ENCODE peak calls at places on chromosomes 12 and 14, in seven cellular contexts. One of them, this sample, is unnamed.

GRCh38 chr12:12011880-12012260 is 58.9 kb upstream of the BCL2L14 start:
- DNase-seq in K562: no peak
- DNase-seq in HCT116: no peak
- DNase-seq in SK-N-SH: no peak
- DNase-seq in HepG2: no peak
- DNase-seq in GM12878: peak
- DNase-seq in H1: no peak
- DNase-seq in this sample: no peak

GRCh38 chr14:105161314-105161713 is 7.3 kb downstream of the JAG2 start:
- DNase-seq in K562: no peak
- DNase-seq in SK-N-SH: no peak
- DNase-seq in HCT116: no peak
- DNase-seq in H1: no peak
- DNase-seq in HepG2: no peak
- DNase-seq in GM12878: no peak
- DNase-seq in this sample: peak

GRCh38 chr14:60488175-60488574 is 2.3 kb upstream of the C14orf39 start:
- DNase-seq in SK-N-SH: peak
- DNase-seq in H1: no peak
- DNase-seq in GM12878: no peak
- DNase-seq in HCT116: no peak
- DNase-seq in HepG2: no peak
- DNase-seq in K562: no peak
- DNase-seq in this sample: peak

GRCh38 chr12:88753074-88753473 is 172.8 kb upstream of the KITLG start:
- DNase-seq in HepG2: no peak
- DNase-seq in GM12878: no peak
- DNase-seq in H1: no peak
- DNase-seq in HCT116: no peak
- DNase-seq in SK-N-SH: no peak
- DNase-seq in K562: no peak
- DNase-seq in this sample: no peak

GRCh38 chr12:50933459-50934124 is 18.8 kb upstream of the HIGD1C start:
- DNase-seq in HCT116: no peak
- DNase-seq in K562: peak
- DNase-seq in GM12878: no peak
- DNase-seq in SK-N-SH: no peak
- DNase-seq in HepG2: peak
- DNase-seq in H1: no peak
- DNase-seq in this sample: no peak

GRCh38 chr14:48275301-48275700 is 599.9 kb upstream of the MDGA2 start:
- DNase-seq in GM12878: no peak
- DNase-seq in SK-N-SH: no peak
- DNase-seq in K562: no peak
- DNase-seq in H1: no peak
- DNase-seq in HCT116: no peak
- DNase-seq in HepG2: no peak
- DNase-seq in this sample: no peak

GRCh38 chr14:63478024-63478423 is 65.2 kb downstream of the PPP2R5E start:
- DNase-seq in SK-N-SH: no peak
- DNase-seq in K562: no peak
- DNase-seq in HepG2: no peak
- DNase-seq in GM12878: peak
- DNase-seq in H1: no peak
- DNase-seq in HCT116: no peak
- DNase-seq in this sample: no peak

GRCh38 chr12:109863961-109864712 is 16.2 kb downstream of the GLTP start:
- DNase-seq in SK-N-SH: no peak
- DNase-seq in HepG2: peak
- DNase-seq in H1: no peak
- DNase-seq in HCT116: no peak
- DNase-seq in GM12878: no peak
- DNase-seq in K562: no peak
- DNase-seq in this sample: no peak

GRCh38 chr14:59028476-59029202 is 159.8 kb upstream of the DAAM1 start:
- DNase-seq in HCT116: peak
- DNase-seq in GM12878: peak
- DNase-seq in K562: peak
- DNase-seq in HepG2: peak
- DNase-seq in SK-N-SH: peak
- DNase-seq in H1: peak
- DNase-seq in this sample: peak

GRCh38 chr12:17062296-17063061 is 456.5 kb upstream of the LMO3 start:
- DNase-seq in H1: no peak
- DNase-seq in GM12878: no peak
- DNase-seq in HepG2: no peak
- DNase-seq in K562: no peak
- DNase-seq in HCT116: no peak
- DNase-seq in SK-N-SH: no peak
- DNase-seq in this sample: peak

GRCh38 chr12:25959069-25959961 is 833 bp downstream of the RASSF8 start:
- DNase-seq in HepG2: no peak
- DNase-seq in HCT116: no peak
- DNase-seq in H1: peak
- DNase-seq in GM12878: no peak
- DNase-seq in SK-N-SH: peak
- DNase-seq in K562: no peak
- DNase-seq in this sample: peak

GRCh38 chr14:23237772-23238594 is at the start of gene RNF212B:
- DNase-seq in HCT116: peak
- DNase-seq in H1: peak
- DNase-seq in GM12878: no peak
- DNase-seq in SK-N-SH: peak
- DNase-seq in K562: peak
- DNase-seq in HepG2: peak
- DNase-seq in this sample: peak

GRCh38 chr12:25071366-25071765 is 122.5 kb upstream of the BCAT1 start:
- DNase-seq in GM12878: no peak
- DNase-seq in HepG2: no peak
- DNase-seq in SK-N-SH: no peak
- DNase-seq in K562: no peak
- DNase-seq in HCT116: no peak
- DNase-seq in H1: no peak
- DNase-seq in this sample: no peak

GRCh38 chr12:52320784-52321400 is at the start of gene KRT83:
- DNase-seq in GM12878: no peak
- DNase-seq in HepG2: no peak
- DNase-seq in K562: no peak
- DNase-seq in H1: no peak
- DNase-seq in SK-N-SH: no peak
- DNase-seq in HCT116: no peak
- DNase-seq in this sample: no peak

GRCh38 chr12:110591508-110592051 is 8.5 kb upstream of the PPTC7 start:
- DNase-seq in HepG2: peak
- DNase-seq in HCT116: no peak
- DNase-seq in H1: no peak
- DNase-seq in SK-N-SH: no peak
- DNase-seq in K562: no peak
- DNase-seq in GM12878: no peak
- DNase-seq in this sample: no peak

GRCh38 chr12:95522692-95523091 is 28.6 kb downstream of the USP44 start:
- DNase-seq in H1: no peak
- DNase-seq in K562: no peak
- DNase-seq in SK-N-SH: no peak
- DNase-seq in GM12878: no peak
- DNase-seq in HCT116: no peak
- DNase-seq in HepG2: no peak
- DNase-seq in this sample: no peak
- TF ChIP-seq JUND in H1: no peak
- TF ChIP-seq JUND in K562: no peak
- TF ChIP-seq JUND in SK-N-SH: no peak
- TF ChIP-seq JUND in GM12878: no peak
- TF ChIP-seq JUND in HCT116: no peak
- TF ChIP-seq JUND in HepG2: no peak
- TF ChIP-seq JUND in this sample: no peak

GRCh38 chr14:88231626-88232025 is 91.4 kb downstream of the KCNK10 start:
- DNase-seq in GM12878: no peak
- DNase-seq in K562: no peak
- DNase-seq in SK-N-SH: no peak
- DNase-seq in HepG2: no peak
- DNase-seq in HCT116: no peak
- DNase-seq in H1: no peak
- DNase-seq in this sample: no peak

GRCh38 chr14:88227693-88228092 is 95.4 kb downstream of the KCNK10 start:
- DNase-seq in HCT116: no peak
- DNase-seq in HepG2: no peak
- DNase-seq in GM12878: no peak
- DNase-seq in K562: no peak
- DNase-seq in H1: no peak
- DNase-seq in SK-N-SH: no peak
- DNase-seq in this sample: no peak

GRCh38 chr14:88225721-88226120 is 97.3 kb downstream of the KCNK10 start:
- DNase-seq in GM12878: no peak
- DNase-seq in SK-N-SH: no peak
- DNase-seq in K562: no peak
- DNase-seq in HepG2: no peak
- DNase-seq in H1: no peak
- DNase-seq in HCT116: no peak
- DNase-seq in this sample: no peak

GRCh38 chr14:88229428-88229827 is 93.6 kb downstream of the KCNK10 start:
- DNase-seq in HepG2: no peak
- DNase-seq in SK-N-SH: no peak
- DNase-seq in H1: no peak
- DNase-seq in GM12878: no peak
- DNase-seq in K562: no peak
- DNase-seq in HCT116: no peak
- DNase-seq in this sample: no peak

GRCh38 chr14:88228519-88229236 is 94.4 kb downstream of the KCNK10 start:
- DNase-seq in SK-N-SH: no peak
- DNase-seq in H1: no peak
- DNase-seq in HepG2: no peak
- DNase-seq in K562: no peak
- DNase-seq in GM12878: no peak
- DNase-seq in HCT116: no peak
- DNase-seq in this sample: no peak
- TF ChIP-seq JUND in SK-N-SH: no peak
- TF ChIP-seq JUND in H1: no peak
- TF ChIP-seq JUND in HepG2: no peak
- TF ChIP-seq JUND in K562: no peak
- TF ChIP-seq JUND in GM12878: no peak
- TF ChIP-seq JUND in HCT116: no peak
- TF ChIP-seq JUND in this sample: no peak

DNA sequence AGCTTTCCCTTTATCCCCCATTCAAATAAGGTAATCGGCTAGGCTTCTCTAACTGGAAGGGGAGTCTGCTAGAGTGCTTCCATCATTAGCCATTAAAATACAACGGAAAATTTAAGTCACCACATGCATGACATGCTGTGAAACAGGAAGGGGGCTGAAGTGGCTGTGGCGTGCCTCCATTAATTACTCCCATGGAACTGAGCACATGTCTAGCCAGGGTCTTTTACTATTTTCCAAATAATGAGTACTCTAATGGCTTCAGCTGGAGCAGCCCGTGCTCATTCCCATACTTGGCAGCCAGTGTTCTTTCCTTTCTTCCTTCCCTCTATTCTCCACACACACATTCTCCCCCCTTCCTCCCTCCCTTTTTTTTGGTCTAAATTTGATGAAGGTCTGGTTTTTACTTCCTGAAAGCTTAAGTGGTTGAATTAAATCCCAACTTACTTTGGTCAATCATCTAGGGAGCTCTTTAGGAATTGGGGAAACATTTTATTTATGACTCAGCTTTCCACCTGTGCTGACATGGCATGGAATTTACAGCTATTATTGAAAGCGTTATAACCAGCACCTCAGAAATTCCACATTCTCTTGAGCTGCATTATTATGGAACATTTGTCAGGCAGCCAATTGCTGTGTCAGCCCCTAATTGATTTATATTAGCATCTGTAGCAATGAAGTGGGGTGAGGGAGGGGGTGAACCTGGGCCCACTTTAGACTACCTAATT is 72.3 kb downstream of the LRIG3 start:
- DNase-seq in HepG2: no peak
- DNase-seq in GM12878: no peak
- DNase-seq in HCT116: no peak
- DNase-seq in SK-N-SH: no peak
- DNase-seq in K562: no peak
- DNase-seq in H1: no peak
- DNase-seq in this sample: no peak
- TF ChIP-seq JUND in HepG2: no peak
- TF ChIP-seq JUND in GM12878: no peak
- TF ChIP-seq JUND in HCT116: no peak
- TF ChIP-seq JUND in SK-N-SH: no peak
- TF ChIP-seq JUND in K562: no peak
- TF ChIP-seq JUND in H1: no peak
- TF ChIP-seq JUND in this sample: no peak

DNA sequence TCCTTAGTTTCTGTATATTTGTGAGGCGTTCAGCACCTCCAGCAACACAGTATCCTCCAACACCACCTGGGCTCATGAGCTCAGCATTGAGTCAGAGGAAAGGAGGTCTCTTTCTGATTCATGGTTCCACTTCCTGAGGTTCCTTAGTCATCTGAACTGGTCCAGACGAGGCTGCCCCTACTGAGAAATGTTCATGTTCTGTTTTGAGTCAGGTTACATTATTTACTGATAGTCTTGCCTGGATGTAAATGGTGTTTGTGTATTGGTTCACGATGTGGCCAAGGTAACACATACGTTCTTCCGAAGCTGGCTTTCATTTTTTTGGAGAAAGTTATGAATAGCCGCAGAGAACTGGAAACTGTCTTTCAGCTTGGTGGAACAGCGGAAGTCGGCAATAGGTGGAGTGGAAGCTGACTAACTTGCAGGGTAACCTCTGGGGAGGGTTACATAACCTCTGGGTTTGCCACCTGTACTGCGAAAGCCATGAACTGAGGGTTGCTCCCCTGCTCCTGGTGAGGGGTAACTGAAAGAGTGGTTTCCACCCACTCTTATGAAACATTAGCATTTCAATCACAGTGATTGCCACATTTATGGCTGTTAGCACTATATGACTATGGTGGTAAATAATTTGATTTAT is 42.2 kb upstream of the MANSC4 start:
- DNase-seq in K562: no peak
- DNase-seq in GM12878: peak
- DNase-seq in HepG2: no peak
- DNase-seq in H1: no peak
- DNase-seq in SK-N-SH: no peak
- DNase-seq in HCT116: peak
- DNase-seq in this sample: no peak
- TF ChIP-seq JUND in K562: no peak
- TF ChIP-seq JUND in GM12878: peak
- TF ChIP-seq JUND in HepG2: no peak
- TF ChIP-seq JUND in H1: no peak
- TF ChIP-seq JUND in SK-N-SH: peak
- TF ChIP-seq JUND in HCT116: peak
- TF ChIP-seq JUND in this sample: no peak

DNA sequence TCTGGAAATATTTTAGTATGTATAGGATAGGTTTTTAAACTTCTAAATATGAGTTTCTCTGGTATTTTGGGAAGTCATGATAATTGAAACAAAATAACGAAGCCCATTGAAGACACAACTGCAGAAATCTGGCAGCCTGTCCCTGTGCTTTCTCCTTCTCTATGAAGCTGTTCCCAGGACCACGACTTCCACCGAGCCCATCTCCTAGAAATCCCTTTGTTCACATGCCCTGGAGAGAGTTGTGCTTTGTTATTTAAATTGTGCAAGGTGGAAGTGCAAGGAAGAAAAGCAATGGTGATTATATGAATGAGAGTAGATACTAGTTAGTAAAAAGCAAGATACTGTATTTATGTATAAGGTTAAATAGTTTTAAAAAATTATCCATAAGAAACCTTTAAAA is 32.2 kb downstream of the STK38L start:
- DNase-seq in HepG2: no peak
- DNase-seq in HCT116: no peak
- DNase-seq in SK-N-SH: no peak
- DNase-seq in K562: no peak
- DNase-seq in GM12878: no peak
- DNase-seq in H1: no peak
- DNase-seq in this sample: no peak
- TF ChIP-seq JUND in HepG2: no peak
- TF ChIP-seq JUND in HCT116: no peak
- TF ChIP-seq JUND in SK-N-SH: no peak
- TF ChIP-seq JUND in K562: no peak
- TF ChIP-seq JUND in GM12878: no peak
- TF ChIP-seq JUND in H1: no peak
- TF ChIP-seq JUND in this sample: no peak

This sample was measured in T47D.